ENCODE peak calls at places on chromosome 9, in nine cellular contexts. L is endothelial cell; X is heart left ventricle; C is central memory CD4-positive, alpha-beta T cell; O is left lung; Q is SJSA1; G is GM06990; R is ACHN; H is CD8-positive, alpha-beta memory T cell. E is an unnamed sample.

GRCh38 chr9:13705913-13706312 is 426.4 kb upstream of the MPDZ start:
- DNase-seq in H (no peak), G (no peak), R (no peak), L (no peak), X (peak), C (no peak), Q (no peak), O (no peak), E (no peak)

GRCh38 chr9:104872959-104873850 is 54.8 kb downstream of the ABCA1 start:
- DNase-seq in O (no peak), L (peak), X (peak), R (peak), G (no peak), C (no peak), Q (peak), H (no peak), E (no peak)

GRCh38 chr9:109972026-109973005 is 192.3 kb downstream of the PALM2AKAP2 start:
- DNase-seq in G (peak), C (no peak), L (no peak), Q (no peak), R (no peak), H (no peak), O (no peak), X (no peak), E (no peak)

GRCh38 chr9:128638580-128638979 is 18.1 kb downstream of the DYNC2I2 start:
- DNase-seq in Q (no peak), H (no peak), G (no peak), R (no peak), L (no peak), X (no peak), O (no peak), C (no peak), E (no peak)

GRCh38 chr9:3032898-3033297 is 189.0 kb upstream of the PUM3 start:
- DNase-seq in H (no peak), C (no peak), O (no peak), L (no peak), X (no peak), R (no peak), Q (no peak), G (peak), E (no peak)

GRCh38 chr9:126158591-126159519 is 167.8 kb upstream of the MVB12B start:
- DNase-seq in X (no peak), C (no peak), R (no peak), Q (no peak), L (no peak), H (no peak), G (no peak), O (no peak), E (no peak)

GRCh38 chr9:92717201-92718085 is 47.2 kb downstream of the BICD2 start:
- DNase-seq in L (no peak), G (peak), X (no peak), Q (no peak), R (no peak), O (no peak), C (no peak), H (no peak), E (no peak)

GRCh38 chr9:2666569-2666968 is 45.0 kb downstream of the VLDLR start:
- DNase-seq in L (no peak), Q (no peak), H (no peak), G (no peak), O (no peak), R (no peak), X (no peak), C (no peak), E (no peak)

GRCh38 chr9:134004131-134004873 is 12.2 kb upstream of the VAV2 start:
- DNase-seq in H (no peak), Q (no peak), G (no peak), R (no peak), O (no peak), X (no peak), C (no peak), L (no peak), E (no peak)

GRCh38 chr9:133505186-133505830 is 19.5 kb downstream of the MYMK start:
- DNase-seq in O (peak), H (no peak), X (no peak), C (no peak), R (no peak), Q (no peak), L (no peak), G (no peak), E (no peak)

GRCh38 chr9:91424403-91425176 is 958 bp upstream of the NFIL3 start:
- DNase-seq in Q (peak), X (peak), G (peak), O (peak), C (peak), R (peak), H (peak), L (peak), E (peak)

GRCh38 chr9:122368642-122369041 is 2.2 kb upstream of the PTGS1 start:
- DNase-seq in X (no peak), R (no peak), H (no peak), O (no peak), C (no peak), G (no peak), Q (no peak), L (no peak), E (no peak)

GRCh38 chr9:129897263-129897662 is 62.0 kb downstream of the USP20 start:
- DNase-seq in R (no peak), X (no peak), L (no peak), G (no peak), H (no peak), O (no peak), C (no peak), Q (no peak), E (no peak)

GRCh38 chr9:88056876-88057275 is 81.4 kb downstream of the SPATA31C2 start:
- DNase-seq in C (no peak), L (no peak), O (no peak), Q (no peak), R (peak), X (no peak), H (no peak), G (no peak), E (no peak)

GRCh38 chr9:127919253-127919815 is 2.5 kb upstream of the ST6GALNAC4 start:
- DNase-seq in G (no peak), L (no peak), C (no peak), R (peak), X (peak), O (peak), H (no peak), Q (peak), E (no peak)

E was measured in Caco-2.